ENCODE peak calls at places on chromosomes 5 and 9, in four cellular contexts. I is HepG2, D is WTC11, M is GM12878. G is an unnamed sample.

GRCh38 chr9:121622842-121623203 is 28.6 kb upstream of the DAB2IP start:
- DNase-seq in I (no peak), D (no peak), M (no peak), G (no peak)

GRCh38 chr5:152246401-152246800 is 158.7 kb downstream of the NMUR2 start:
- DNase-seq in I (peak), D (peak), M (no peak), G (no peak)

GRCh38 chr9:81771606-81772005 is 82.3 kb upstream of the TLE1 start:
- DNase-seq in I (no peak), D (no peak), M (no peak), G (no peak)

GRCh38 chr5:34996236-34996635 is 51.5 kb downstream of the AGXT2 start:
- DNase-seq in I (no peak), D (no peak), M (no peak), G (no peak)

GRCh38 chr5:35229076-35230042 is 928 bp downstream of the PRLR start:
- DNase-seq in I (peak), D (peak), M (no peak), G (no peak)

GRCh38 chr5:139668064-139668880 is 20.1 kb downstream of the CXXC5 start:
- DNase-seq in I (no peak), D (no peak), M (no peak), G (peak)

GRCh38 chr5:76165029-76165428 is 81.8 kb downstream of the SV2C start:
- DNase-seq in I (no peak), D (no peak), M (no peak), G (no peak)

GRCh38 chr5:39447968-39448367 is 23.2 kb upstream of the DAB2 start:
- DNase-seq in I (peak), D (no peak), M (no peak), G (no peak)

GRCh38 chr5:173623296-173623771 is 6.9 kb upstream of the BOD1 start:
- DNase-seq in I (peak), D (no peak), M (no peak), G (no peak)

GRCh38 chr9:35070823-35071813 is 1.3 kb downstream of the VCP start:
- DNase-seq in I (no peak), D (no peak), M (no peak), G (peak)

GRCh38 chr5:84239509-84239908 is 145.2 kb downstream of the EDIL3 start:
- DNase-seq in I (no peak), D (no peak), M (no peak), G (no peak)

GRCh38 chr5:123450641-123451421 is 27.6 kb upstream of the CEP120 start:
- DNase-seq in I (no peak), D (no peak), M (no peak), G (no peak)

GRCh38 chr9:76373173-76373771 is 21.0 kb downstream of the RFK start:
- DNase-seq in I (peak), D (no peak), M (no peak), G (no peak)

GRCh38 chr5:37810311-37810710 is 29.5 kb downstream of the GDNF start:
- DNase-seq in I (no peak), D (no peak), M (no peak), G (no peak)

GRCh38 chr5:54325610-54326311 is 15.4 kb upstream of the ARL15 start:
- DNase-seq in I (no peak), D (no peak), M (no peak), G (peak)

GRCh38 chr9:82546131-82546530 is 516.8 kb downstream of the RASEF start:
- DNase-seq in I (no peak), D (no peak), M (no peak), G (no peak)

GRCh38 chr5:89117131-89117644 is 234.2 kb upstream of the MEF2C start:
- DNase-seq in I (no peak), D (no peak), M (peak), G (no peak)

GRCh38 chr9:121640076-121640475 is 11.4 kb upstream of the DAB2IP start:
- DNase-seq in I (peak), D (peak), M (no peak), G (peak)

GRCh38 chr5:87899109-87900100 is 369.2 kb downstream of the TMEM161B start:
- DNase-seq in I (peak), D (no peak), M (peak), G (no peak)

GRCh38 chr5:98635631-98636030 is 137.8 kb upstream of the RGMB start:
- DNase-seq in I (no peak), D (no peak), M (no peak), G (no peak)

GRCh38 chr5:142512680-142513042 is 173.2 kb downstream of the FGF1 start:
- DNase-seq in I (peak), D (no peak), M (no peak), G (no peak)

GRCh38 chr9:107600060-107600573 is 110.5 kb upstream of the KLF4 start:
- DNase-seq in I (no peak), D (no peak), M (no peak), G (no peak)

GRCh38 chr5:5418764-5419163 is 3.7 kb upstream of the ICE1 start:
- DNase-seq in I (no peak), D (no peak), M (no peak), G (no peak)

GRCh38 chr5:97192580-97193421 is 9.8 kb upstream of the RIOK2 start:
- DNase-seq in I (no peak), D (peak), M (peak), G (no peak)

GRCh38 chr5:60026174-60026573 is 132.6 kb upstream of the PDE4D start:
- DNase-seq in I (no peak), D (no peak), M (no peak), G (no peak)

GRCh38 chr9:96680812-96681499 is 25.8 kb upstream of the PRXL2C start:
- DNase-seq in I (no peak), D (no peak), M (no peak), G (peak)

GRCh38 chr5:52988335-52989024 is 672 bp upstream of the ITGA2 start:
- DNase-seq in I (no peak), D (no peak), M (no peak), G (no peak)

GRCh38 chr9:112241491-112241890 is 66.4 kb upstream of the SUSD1 start:
- DNase-seq in I (no peak), D (no peak), M (no peak), G (no peak)

DNA sequence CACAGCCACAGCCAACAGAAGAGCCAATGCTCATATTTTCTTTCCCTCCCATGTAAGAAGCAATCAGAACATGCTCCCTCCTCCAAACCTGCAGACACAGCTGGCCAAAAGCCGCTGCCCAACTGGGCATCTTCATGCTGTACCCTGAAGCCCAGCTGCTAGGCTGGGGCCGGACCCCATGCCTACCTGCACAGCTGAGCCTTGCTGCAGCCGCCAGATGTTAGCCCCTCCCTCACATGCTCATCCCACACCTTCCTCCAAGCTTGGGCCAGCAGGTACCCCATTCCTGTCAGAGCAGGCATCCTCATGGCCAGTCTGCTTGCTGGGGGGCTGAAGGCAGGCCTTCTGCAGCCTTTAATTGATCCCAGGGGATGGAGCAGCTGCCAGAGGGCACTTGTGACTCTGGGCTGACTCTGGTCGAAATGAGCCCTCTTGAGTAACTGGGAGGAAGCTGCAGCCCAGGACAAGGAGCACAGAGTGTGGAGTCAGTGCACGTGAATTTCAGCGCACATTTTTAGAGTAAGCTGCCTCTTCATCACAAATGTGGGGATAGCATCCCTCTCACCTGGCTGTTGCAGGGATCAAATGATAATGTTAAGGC is 10.9 kb downstream of the ANKS6 start:
- DNase-seq in I (no peak), D (no peak), M (no peak), G (no peak)
- TF ChIP-seq NR2C2 in I (no peak), D (no peak), M (no peak), G (no peak)

DNA sequence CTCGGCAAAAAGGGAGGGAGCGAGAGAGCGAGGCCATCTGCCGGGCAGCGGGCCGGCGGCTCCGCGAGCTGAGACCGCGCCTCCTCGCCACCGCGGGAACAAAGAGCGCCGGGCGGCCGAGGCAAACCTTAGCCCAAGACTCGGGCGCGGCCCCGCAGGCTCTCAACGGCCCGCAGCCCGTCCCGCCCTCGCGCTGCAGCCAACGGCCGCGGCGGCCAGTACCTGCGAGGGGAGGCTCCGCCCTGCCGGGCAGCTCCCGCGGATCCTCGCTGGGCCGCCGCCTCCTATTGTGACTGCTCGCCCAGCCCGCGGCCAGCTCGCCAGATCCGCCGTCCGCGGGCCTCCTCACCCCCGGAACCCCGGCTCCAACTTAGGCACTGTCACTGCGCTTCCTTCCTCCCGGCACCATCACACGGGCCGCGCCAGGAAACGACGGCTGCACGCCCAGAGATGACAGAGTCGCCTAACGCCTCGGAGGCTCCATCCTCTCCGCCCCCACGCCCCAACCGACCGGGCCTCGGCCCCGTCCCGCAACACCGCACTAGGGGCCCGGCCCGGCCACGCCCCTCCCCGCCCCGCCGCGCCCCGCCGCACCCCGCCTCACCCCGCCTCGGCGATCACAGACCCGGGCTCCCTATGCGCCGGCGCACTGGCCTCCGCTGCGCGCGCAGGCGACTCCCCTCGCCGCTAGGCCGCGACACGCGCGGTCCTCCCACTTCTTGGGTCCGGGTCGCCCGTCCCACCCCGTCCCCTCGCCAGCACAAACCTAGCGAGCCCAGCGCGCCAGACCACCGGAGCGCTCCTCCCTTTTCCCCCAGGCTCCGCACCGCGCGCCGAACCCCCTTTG is 486 bp upstream of the RNF38 start:
- DNase-seq in I (peak), D (peak), M (peak), G (peak)
- TF ChIP-seq NR2C2 in I (peak), D (no peak), M (no peak), G (no peak)

GRCh38 chr5:61866930-61867329 is 439.1 kb upstream of the KIF2A start:
- DNase-seq in I (no peak), D (no peak), M (peak), G (peak)
- TF ChIP-seq NR2C2 in I (no peak), D (no peak), M (no peak), G (no peak)

DNA sequence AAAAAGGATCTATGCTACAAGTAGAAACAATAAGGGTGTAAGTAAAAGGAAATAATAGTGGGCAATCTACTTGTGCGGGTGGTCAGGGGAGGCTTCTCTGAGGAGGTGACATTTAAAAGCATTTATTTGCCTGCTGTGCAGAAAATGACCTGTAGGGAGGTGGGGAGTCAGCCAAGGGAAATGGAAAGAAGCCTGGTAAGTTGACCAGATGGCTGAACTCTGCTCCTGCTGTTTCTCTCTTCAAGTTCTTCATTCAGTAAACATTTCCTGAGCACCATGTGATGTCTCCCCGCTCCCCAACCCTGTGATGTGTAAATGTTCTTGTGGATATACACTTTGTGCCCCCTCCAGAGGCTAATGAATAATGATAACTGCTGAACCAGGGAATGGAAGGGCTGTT is 9.9 kb upstream of the SPIN1 start:
- DNase-seq in I (no peak), D (peak), M (no peak), G (no peak)
- TF ChIP-seq NR2C2 in I (no peak), D (no peak), M (no peak), G (no peak)

DNA sequence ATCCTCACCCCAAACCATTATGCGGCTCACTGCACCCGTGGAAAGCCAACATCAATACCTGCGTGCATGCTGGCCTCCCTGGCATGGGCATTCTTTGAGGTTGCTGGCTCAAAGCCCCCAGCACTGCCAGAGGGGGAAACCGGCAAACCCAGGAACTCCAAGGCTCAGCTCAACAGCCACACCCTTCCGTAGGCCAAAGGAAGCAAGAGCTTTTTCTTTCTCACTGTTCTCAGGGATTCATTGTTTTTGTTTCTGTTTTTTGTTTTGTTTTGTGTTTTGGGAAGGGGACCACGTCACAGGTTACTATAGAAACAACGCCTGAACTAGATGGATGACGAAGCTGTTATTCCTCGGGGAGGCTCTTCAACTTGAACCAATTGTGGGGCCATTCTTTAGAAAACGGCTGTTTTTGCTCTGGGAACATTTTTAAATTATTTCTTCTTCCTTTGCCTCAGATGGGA is 28.3 kb upstream of the OBP2B start:
- DNase-seq in I (no peak), D (no peak), M (no peak), G (no peak)
- TF ChIP-seq NR2C2 in I (no peak), D (no peak), M (no peak), G (no peak)

DNA sequence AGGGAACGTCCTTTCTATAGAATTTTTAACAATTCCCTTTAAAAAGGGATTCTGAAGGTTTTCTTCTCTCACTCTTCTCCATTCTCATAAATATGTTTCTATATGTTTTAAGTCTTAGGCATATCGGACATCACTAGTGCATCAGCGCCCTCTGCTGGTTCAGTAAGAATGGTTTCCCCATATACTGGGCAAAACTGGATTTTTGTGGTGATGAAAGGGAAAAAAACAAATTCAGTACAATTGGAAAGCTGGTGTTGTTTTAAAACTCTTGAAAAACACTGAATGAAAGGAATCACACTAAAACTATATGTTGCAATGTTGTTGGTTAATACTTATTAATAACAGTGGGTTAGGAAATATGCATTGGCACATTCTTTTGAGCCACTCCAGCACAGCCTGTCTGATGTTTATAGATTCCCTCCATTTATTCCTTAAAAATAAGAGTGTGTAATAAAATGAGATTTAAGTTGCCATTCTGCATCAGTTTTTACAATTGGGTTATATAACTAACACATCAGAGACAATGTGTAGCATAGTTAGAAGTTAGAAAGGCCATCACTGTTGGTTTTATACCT is 15.8 kb downstream of the CWC27 start:
- DNase-seq in I (peak), D (peak), M (peak), G (peak)
- TF ChIP-seq NR2C2 in I (no peak), D (no peak), M (no peak), G (no peak)

GRCh38 chr9:19479874-19480273 is 71.1 kb downstream of the ACER2 start:
- DNase-seq in I (no peak), D (no peak), M (no peak), G (no peak)

GRCh38 chr9:19484699-19485098 is 75.9 kb downstream of the ACER2 start:
- DNase-seq in I (no peak), D (no peak), M (no peak), G (no peak)

GRCh38 chr9:19481971-19482404 is 73.2 kb downstream of the ACER2 start:
- DNase-seq in I (no peak), D (no peak), M (no peak), G (no peak)

GRCh38 chr9:19480345-19480744 is 71.5 kb downstream of the ACER2 start:
- DNase-seq in I (no peak), D (no peak), M (no peak), G (no peak)

GRCh38 chr9:19481471-19481870 is 72.7 kb downstream of the ACER2 start:
- DNase-seq in I (no peak), D (no peak), M (no peak), G (no peak)
- TF ChIP-seq NR2C2 in I (no peak), D (no peak), M (no peak), G (no peak)

G was measured in K562.